ENCODE peak calls at places on chromosome 5, in six cellular contexts. T is GM23248, A is SK-N-SH, Q is GM23338, V is neural progenitor cell, B is HCT116. Y is an unnamed sample.

GRCh38 chr5:68872088-68872842 is 221.5 kb upstream of the SLC30A5 start:
- DNase-seq in T (no peak), A (peak), Q (peak), V (peak), B (no peak), Y (no peak)

GRCh38 chr5:170745481-170746061 is 38.0 kb upstream of the GABRP start:
- DNase-seq in T (peak), A (peak), Q (peak), V (peak), B (no peak), Y (peak)

GRCh38 chr5:74342948-74343682 is 297.4 kb downstream of the ENC1 start:
- DNase-seq in T (no peak), A (no peak), Q (no peak), V (no peak), B (no peak), Y (no peak)

GRCh38 chr5:14258840-14259239 is 115.7 kb downstream of the TRIO start:
- DNase-seq in T (no peak), A (no peak), Q (peak), V (peak), B (no peak), Y (no peak)

GRCh38 chr5:132479812-132480441 is 10.6 kb downstream of the IRF1 start:
- DNase-seq in T (no peak), A (no peak), Q (no peak), V (no peak), B (no peak), Y (no peak)

GRCh38 chr5:159913048-159913447 is 3.2 kb upstream of the ADRA1B start:
- DNase-seq in T (peak), A (no peak), Q (no peak), V (no peak), B (no peak), Y (peak)

GRCh38 chr5:16659536-16659935 is 42.7 kb upstream of the RETREG1 start:
- DNase-seq in T (no peak), A (no peak), Q (no peak), V (no peak), B (no peak), Y (no peak)

GRCh38 chr5:95237324-95237723 is 47.6 kb downstream of the MCTP1 start:
- DNase-seq in T (no peak), A (no peak), Q (no peak), V (no peak), B (no peak), Y (no peak)

GRCh38 chr5:178297751-178298150 is 65.1 kb upstream of the PHYKPL start:
- DNase-seq in T (no peak), A (no peak), Q (no peak), V (no peak), B (no peak), Y (no peak)

GRCh38 chr5:178298283-178298807 is 65.7 kb upstream of the PHYKPL start:
- DNase-seq in T (no peak), A (no peak), Q (no peak), V (no peak), B (no peak), Y (no peak)

GRCh38 chr5:178304016-178304415 is 71.4 kb upstream of the PHYKPL start:
- DNase-seq in T (no peak), A (no peak), Q (no peak), V (no peak), B (no peak), Y (no peak)

GRCh38 chr5:178304761-178305645 is 72.4 kb upstream of the PHYKPL start:
- DNase-seq in T (peak), A (no peak), Q (no peak), V (no peak), B (no peak), Y (no peak)

DNA sequence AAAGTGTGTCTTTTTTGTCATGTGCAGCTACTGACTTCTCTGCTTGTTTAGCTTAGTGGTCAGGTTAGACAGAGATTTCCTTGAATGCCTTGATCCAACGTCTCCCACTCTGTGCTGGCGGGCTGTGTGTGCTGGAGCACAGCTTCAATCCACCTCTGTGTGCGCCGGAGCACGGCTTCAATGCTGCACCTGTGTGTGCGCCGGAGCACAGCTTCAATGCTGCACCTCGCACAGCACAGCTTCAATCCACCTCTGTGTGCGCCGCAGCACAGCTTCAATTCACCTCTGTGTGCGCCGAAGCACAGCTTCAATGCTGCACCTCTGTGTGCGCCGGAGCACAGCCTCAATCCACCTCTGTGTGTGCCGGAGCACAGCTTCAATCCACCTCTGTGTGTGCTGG is 69.0 kb upstream of the PHYKPL start:
- DNase-seq in T (no peak), A (no peak), Q (no peak), V (no peak), B (no peak), Y (no peak)
- TF ChIP-seq EZH2phosphoT487 in T (no peak), A (no peak), Q (no peak), V (no peak), B (no peak), Y (no peak)

GRCh38 chr5:122355324-122355723 is 43.3 kb downstream of the SNCAIP start:
- DNase-seq in T (no peak), A (no peak), Q (no peak), V (no peak), B (no peak), Y (no peak)

GRCh38 chr5:122352331-122352730 is 40.3 kb downstream of the SNCAIP start:
- DNase-seq in T (peak), A (no peak), Q (no peak), V (no peak), B (no peak), Y (no peak)

GRCh38 chr5:122356868-122357267 is 44.8 kb downstream of the SNCAIP start:
- DNase-seq in T (no peak), A (no peak), Q (no peak), V (no peak), B (no peak), Y (no peak)

GRCh38 chr5:122351416-122352157 is 39.5 kb downstream of the SNCAIP start:
- DNase-seq in T (peak), A (peak), Q (no peak), V (no peak), B (no peak), Y (no peak)

GRCh38 chr5:122354293-122354692 is 42.3 kb downstream of the SNCAIP start:
- DNase-seq in T (no peak), A (no peak), Q (peak), V (peak), B (no peak), Y (no peak)
- TF ChIP-seq EZH2phosphoT487 in T (no peak), A (no peak), Q (no peak), V (no peak), B (no peak), Y (no peak)

GRCh38 chr5:97093193-97093592 is 49.2 kb downstream of the LIX1 start:
- DNase-seq in T (no peak), A (no peak), Q (no peak), V (no peak), B (no peak), Y (no peak)

GRCh38 chr5:97095318-97095732 is 47.1 kb downstream of the LIX1 start:
- DNase-seq in T (no peak), A (no peak), Q (no peak), V (no peak), B (no peak), Y (no peak)

GRCh38 chr5:97096096-97096648 is 46.2 kb downstream of the LIX1 start:
- DNase-seq in T (peak), A (no peak), Q (no peak), V (no peak), B (no peak), Y (no peak)

GRCh38 chr5:97097348-97098220 is 44.8 kb downstream of the LIX1 start:
- DNase-seq in T (no peak), A (no peak), Q (peak), V (peak), B (no peak), Y (no peak)

DNA sequence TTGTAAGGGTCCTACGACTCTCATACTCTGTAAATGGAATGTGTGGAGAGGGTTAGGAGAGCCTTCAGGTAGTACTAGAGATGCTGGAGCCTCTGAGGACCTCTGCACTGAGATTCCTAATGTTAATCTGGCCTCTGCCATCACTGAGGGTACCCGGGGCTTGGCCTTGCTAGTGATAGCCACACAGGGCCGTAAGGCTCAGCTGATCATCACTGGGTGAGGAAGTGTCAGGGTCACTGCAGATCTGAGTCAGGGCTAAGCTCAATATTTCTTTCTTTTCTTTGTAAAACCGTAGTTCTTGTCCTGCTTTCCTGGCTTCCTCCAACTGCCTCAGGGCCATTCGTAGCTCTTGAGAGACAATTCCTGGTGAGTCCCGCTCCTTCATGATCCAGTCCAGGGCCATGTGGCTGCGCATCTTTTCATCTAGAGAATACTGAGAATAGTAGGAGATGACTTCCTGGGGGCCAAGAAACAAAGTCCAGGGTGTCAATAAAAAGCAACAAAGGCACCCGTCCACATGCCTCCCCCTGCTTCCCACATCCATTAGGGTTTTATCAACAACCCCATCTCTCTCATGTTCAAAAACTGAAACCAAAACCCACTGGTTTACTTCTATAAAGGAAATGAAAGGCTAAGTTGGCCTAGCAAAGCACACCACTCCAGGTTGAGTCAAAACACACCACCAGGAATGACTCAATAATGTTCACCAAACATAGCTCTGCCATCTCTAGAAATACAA is 47.7 kb downstream of the LIX1 start:
- DNase-seq in T (no peak), A (no peak), Q (no peak), V (no peak), B (no peak), Y (no peak)
- TF ChIP-seq EZH2phosphoT487 in T (no peak), A (no peak), Q (no peak), V (no peak), B (no peak), Y (no peak)

DNA sequence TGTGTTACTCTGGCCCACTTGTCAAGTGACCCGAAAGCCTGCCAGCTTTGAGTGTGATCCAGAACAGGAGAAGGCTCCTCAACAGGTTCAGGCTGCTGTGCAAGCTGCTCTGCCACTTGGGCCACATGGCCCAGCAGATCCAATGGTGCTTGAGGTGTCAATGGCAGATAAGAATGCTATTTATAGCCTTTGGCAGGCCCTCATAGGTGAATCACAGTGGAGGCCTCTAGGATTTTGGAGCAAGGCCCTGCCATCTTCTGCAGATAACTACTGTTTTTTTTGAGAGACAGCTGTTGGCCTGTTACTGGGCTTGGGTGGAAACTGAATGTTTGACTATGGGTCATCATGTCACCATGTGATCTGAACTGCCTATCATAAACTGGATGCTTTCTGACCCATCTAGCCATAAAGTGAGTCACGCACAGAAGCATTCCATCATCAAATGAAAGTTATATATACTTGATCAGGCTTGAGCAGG is 180.8 kb downstream of the CARTPT start:
- DNase-seq in T (peak), A (no peak), Q (no peak), V (no peak), B (no peak), Y (peak)
- TF ChIP-seq EZH2phosphoT487 in T (no peak), A (no peak), Q (no peak), V (no peak), B (no peak), Y (no peak)

GRCh38 chr5:77391240-77391765 is 100.8 kb downstream of the WDR41 start:
- DNase-seq in T (no peak), A (no peak), Q (no peak), V (no peak), B (no peak), Y (no peak)

GRCh38 chr5:77390795-77391194 is 101.3 kb downstream of the WDR41 start:
- DNase-seq in T (peak), A (no peak), Q (no peak), V (no peak), B (no peak), Y (no peak)

GRCh38 chr5:77389746-77390145 is 102.4 kb downstream of the WDR41 start:
- DNase-seq in T (no peak), A (no peak), Q (no peak), V (no peak), B (no peak), Y (no peak)

GRCh38 chr5:77394064-77394716 is 97.9 kb downstream of the WDR41 start:
- DNase-seq in T (no peak), A (no peak), Q (no peak), V (no peak), B (no peak), Y (peak)

DNA sequence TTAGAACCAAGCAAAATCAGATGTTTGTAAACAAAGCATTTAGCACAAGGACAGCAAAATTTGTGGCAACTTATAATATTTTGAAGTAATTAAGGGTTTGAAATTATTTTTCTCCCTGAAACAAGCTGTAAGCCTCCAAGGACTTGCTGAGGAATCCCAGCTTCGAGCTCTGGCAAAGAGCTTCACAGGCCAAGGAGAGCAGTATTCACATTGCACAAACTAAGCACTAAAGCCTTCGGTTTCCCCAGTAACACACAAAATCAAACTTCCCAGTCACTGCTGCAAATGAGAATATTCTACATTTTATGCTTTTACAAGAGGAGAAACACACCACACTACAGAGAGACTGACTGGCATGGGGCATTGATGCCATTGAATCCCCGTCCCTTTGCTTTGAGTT is 101.9 kb downstream of the WDR41 start:
- DNase-seq in T (peak), A (no peak), Q (no peak), V (no peak), B (no peak), Y (no peak)
- TF ChIP-seq EZH2phosphoT487 in T (no peak), A (no peak), Q (no peak), V (no peak), B (no peak), Y (no peak)

Y was measured in hepatocyte.